ENCODE peak calls at places on chromosomes 12 and 14, in eight cellular contexts. U, W, M, G, Q, X, S and K are unnamed samples.

GRCh38 chr12:62910549-62911169 is 24.3 kb downstream of the PPM1H start:
- DNase-seq in X (no peak), S (peak), M (no peak), Q (no peak), G (no peak), U (no peak), W (no peak), K (no peak)

GRCh38 chr14:93395227-93395626 is 35.5 kb upstream of the UNC79 start:
- DNase-seq in W (no peak), Q (no peak), G (no peak), S (no peak), M (no peak), U (no peak), X (no peak), K (no peak)

GRCh38 chr12:52672321-52672933 is 7.8 kb downstream of the KRT1 start:
- DNase-seq in S (no peak), G (no peak), X (no peak), W (no peak), U (no peak), M (no peak), Q (no peak), K (no peak)

GRCh38 chr14:62071029-62071428 is 308.8 kb downstream of the SNAPC1 start:
- DNase-seq in W (no peak), M (no peak), Q (no peak), X (no peak), G (no peak), U (no peak), S (no peak), K (no peak)

GRCh38 chr12:120760349-120761245 is 35.0 kb downstream of the ACADS start:
- DNase-seq in W (no peak), X (no peak), S (no peak), G (no peak), Q (no peak), U (no peak), M (no peak), K (no peak)

GRCh38 chr12:52238206-52238840 is 5.3 kb downstream of the KRT7 start:
- DNase-seq in W (no peak), Q (no peak), G (no peak), X (peak), U (no peak), S (no peak), M (no peak), K (no peak)

GRCh38 chr14:86052868-86053267 is 522.9 kb downstream of the FLRT2 start:
- DNase-seq in U (no peak), G (no peak), X (no peak), Q (no peak), M (no peak), W (no peak), S (no peak), K (no peak)

GRCh38 chr14:81637639-81638038 is 104.0 kb upstream of the SEL1L start:
- DNase-seq in Q (no peak), X (no peak), M (no peak), U (no peak), S (no peak), G (no peak), W (no peak), K (no peak)

GRCh38 chr12:29320295-29321090 is 60.5 kb downstream of the ERGIC2 start:
- DNase-seq in S (no peak), Q (no peak), U (no peak), G (no peak), M (no peak), X (no peak), W (no peak), K (peak)

GRCh38 chr12:41122894-41123293 is 65.2 kb upstream of the PDZRN4 start:
- DNase-seq in U (no peak), S (no peak), G (no peak), Q (no peak), M (no peak), X (no peak), W (no peak), K (no peak)

GRCh38 chr14:103045387-103045869 is 11.9 kb downstream of the CDC42BPB start:
- DNase-seq in U (peak), W (no peak), G (peak), S (no peak), Q (no peak), X (no peak), M (no peak), K (no peak)

GRCh38 chr14:91113829-91114078 is at the start of gene DGLUCY:
- DNase-seq in M (no peak), U (peak), X (no peak), Q (no peak), W (no peak), S (no peak), G (peak), K (no peak)

GRCh38 chr12:50621435-50622304 is 116.9 kb downstream of the DIP2B start:
- DNase-seq in X (no peak), G (peak), S (no peak), U (no peak), M (no peak), W (no peak), Q (no peak), K (no peak)

GRCh38 chr12:1798734-1799067 is 21.7 kb upstream of the LRTM2 start:
- DNase-seq in M (no peak), X (no peak), S (no peak), U (peak), W (no peak), G (no peak), Q (no peak), K (no peak)

GRCh38 chr12:1799068-1799881 is 21.1 kb upstream of the LRTM2 start:
- DNase-seq in Q (no peak), G (no peak), X (no peak), W (peak), S (peak), M (no peak), U (no peak), K (no peak)

GRCh38 chr12:1799882-1800645 is 20.3 kb upstream of the LRTM2 start:
- DNase-seq in G (no peak), M (no peak), Q (no peak), S (peak), X (no peak), W (no peak), U (peak), K (no peak)

GRCh38 chr12:1801285-1801975 is 18.9 kb upstream of the LRTM2 start:
- DNase-seq in U (no peak), W (peak), G (no peak), S (peak), X (no peak), M (no peak), Q (peak), K (no peak)

DNA sequence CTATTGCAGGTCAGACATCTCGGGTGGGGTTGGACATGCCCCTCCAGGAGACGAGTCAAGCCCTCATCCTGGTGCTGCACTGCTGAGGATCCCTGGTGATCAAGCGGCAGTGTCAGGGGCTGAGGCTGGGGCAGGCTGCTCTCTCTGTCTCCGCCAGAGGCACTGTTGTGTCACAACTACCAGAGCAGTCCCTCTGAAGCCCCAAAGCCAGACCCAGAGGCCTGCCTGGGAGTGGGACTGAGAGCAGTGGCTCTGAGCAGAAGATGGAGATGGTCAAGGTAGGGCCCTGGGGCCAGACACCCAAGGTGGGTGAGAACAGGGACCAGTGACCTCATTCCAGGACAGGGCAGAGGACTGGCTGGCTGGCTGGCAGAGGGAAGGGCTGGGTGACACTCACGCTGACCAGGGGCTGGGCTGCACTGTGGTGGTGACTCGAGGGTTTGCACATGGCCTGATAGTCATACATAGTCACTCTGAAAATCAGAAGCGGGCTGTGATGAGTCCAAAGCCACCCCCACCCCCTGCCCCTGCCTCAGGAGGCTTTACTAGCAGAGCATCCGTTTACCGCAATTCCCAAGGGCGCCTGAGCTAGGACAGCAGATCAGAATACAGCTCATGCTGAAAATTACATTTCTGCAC is 19.6 kb upstream of the LRTM2 start:
- DNase-seq in S (peak), G (no peak), U (peak), M (peak), W (peak), X (peak), Q (peak), K (no peak)
- TF ChIP-seq CTCF in S (peak), G (no peak), U (peak), M (no peak), W (no peak), X (peak), Q (peak), K (peak)

DNA sequence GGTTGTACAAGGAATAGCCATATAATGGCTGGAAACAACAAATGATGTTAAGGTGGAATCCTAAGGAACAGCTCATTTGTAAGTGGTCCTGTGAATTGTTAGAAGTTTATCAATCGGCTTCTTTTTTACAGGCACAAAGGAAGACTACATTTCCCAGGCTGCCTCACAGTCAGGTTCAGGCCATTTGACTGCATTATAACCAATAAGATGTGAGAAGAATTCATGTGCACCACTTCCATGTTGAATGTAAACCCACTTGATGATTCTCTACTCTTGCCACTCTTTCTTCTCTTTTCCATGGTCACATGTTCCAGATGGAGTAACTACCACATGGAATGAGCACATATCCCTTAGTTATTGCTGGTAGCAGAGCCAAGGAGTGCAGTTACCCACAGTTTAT is 67.0 kb upstream of the GZMB start:
- DNase-seq in M (no peak), G (no peak), W (no peak), X (no peak), S (peak), Q (no peak), U (no peak), K (no peak)
- TF ChIP-seq CTCF in M (no peak), G (no peak), W (no peak), X (no peak), S (no peak), Q (no peak), U (no peak), K (no peak)

DNA sequence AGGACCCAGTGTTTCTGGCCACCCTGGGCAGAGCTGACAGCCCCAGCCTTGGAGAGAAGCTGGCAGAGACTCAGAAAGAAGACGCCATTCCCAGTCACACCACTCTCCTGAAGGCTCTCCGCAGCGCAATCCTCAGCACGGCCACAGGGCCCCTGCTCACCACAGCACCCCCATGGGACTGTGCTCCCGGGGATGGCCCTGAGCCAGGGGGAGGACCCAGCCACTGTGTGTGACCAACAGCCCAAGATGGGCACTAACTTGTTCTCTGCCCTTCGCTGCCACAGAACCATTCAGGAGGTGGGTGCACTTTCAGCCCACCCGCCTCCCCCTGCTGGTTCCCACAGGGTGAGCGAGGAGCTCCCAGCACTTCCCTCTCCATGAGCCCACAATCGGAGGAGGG is 57.1 kb downstream of the CCNK start:
- DNase-seq in U (no peak), X (no peak), M (no peak), Q (no peak), S (peak), G (no peak), W (no peak), K (no peak)
- TF ChIP-seq CTCF in U (no peak), X (peak), M (no peak), Q (peak), S (peak), G (no peak), W (no peak), K (no peak)

DNA sequence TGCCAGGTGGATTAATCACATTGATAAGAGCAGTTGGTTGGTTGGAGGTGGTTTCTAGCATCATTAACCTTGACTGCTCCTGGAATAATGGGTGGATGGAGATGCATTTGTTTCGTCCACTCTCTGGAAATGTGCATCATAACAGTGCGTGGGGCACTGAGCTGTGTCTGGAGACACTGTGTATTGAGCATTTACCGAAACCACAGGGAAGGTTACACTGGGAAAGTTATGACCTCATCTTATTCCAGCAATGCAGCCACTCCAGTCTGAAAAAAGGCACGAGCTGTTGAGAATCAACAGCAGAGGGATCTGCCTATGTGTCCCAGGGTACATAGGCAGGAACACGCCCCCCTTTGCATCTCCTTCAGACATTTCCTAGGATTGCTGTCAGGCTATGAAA is 27.2 kb downstream of the RNFT2 start:
- DNase-seq in U (no peak), X (no peak), M (no peak), S (no peak), G (no peak), W (no peak), Q (no peak), K (no peak)
- TF ChIP-seq CTCF in U (no peak), X (no peak), M (no peak), S (no peak), G (no peak), W (no peak), Q (no peak), K (no peak)